ENCODE peak calls at places on chromosomes 5 and 9, in seven cellular contexts. G is RWPE1, V is GM13976, J is cardiac fibroblast, C is heart right ventricle, T is tibial nerve, O is nephron progenitor cell. N is an unnamed sample.

GRCh38 chr5:91419136-91419535 is 36.0 kb upstream of the ARRDC3 start:
- DNase-seq in C (no peak), V (no peak), O (no peak), T (no peak), G (no peak), J (no peak), N (no peak)

GRCh38 chr5:88606626-88607025 is 276.4 kb downstream of the MEF2C start:
- DNase-seq in O (no peak), G (no peak), C (no peak), T (no peak), V (no peak), J (no peak), N (no peak)

GRCh38 chr9:116073826-116074225 is 79.8 kb upstream of the PAPPA start:
- DNase-seq in V (no peak), T (no peak), G (no peak), C (no peak), J (peak; percentile 81), O (no peak), N (no peak)

GRCh38 chr9:120710110-120710981 is 3.9 kb downstream of the MEGF9 start:
- DNase-seq in T (no peak), C (no peak), V (no peak), J (peak; percentile 67), O (no peak), G (peak; percentile 82), N (no peak)

GRCh38 chr5:151115272-151115905 is 34.6 kb upstream of the TNIP1 start:
- DNase-seq in V (peak; percentile 68), T (peak; percentile 64), G (peak; percentile 87), C (peak; percentile 81), J (peak; percentile 70), O (peak; percentile 84), N (peak; percentile 69)

GRCh38 chr9:98357921-98358535 is 102.6 kb upstream of the TBC1D2 start:
- DNase-seq in G (no peak), O (no peak), J (peak; percentile 83), V (no peak), T (no peak), C (no peak), N (no peak)

GRCh38 chr5:75933489-75933888 is 149.7 kb upstream of the SV2C start:
- DNase-seq in C (no peak), J (no peak), V (no peak), O (no peak), G (no peak), T (no peak), N (no peak)

GRCh38 chr5:386432-387341 is 56.3 kb upstream of the EXOC3 start:
- DNase-seq in V (no peak), C (no peak), O (no peak), J (peak; percentile 26), T (no peak), G (peak; percentile 51), N (peak; percentile 1)

GRCh38 chr9:94639996-94640376 is 668 bp upstream of the FBP1 start:
- DNase-seq in C (no peak), J (no peak), G (no peak), O (no peak), T (no peak), V (no peak), N (no peak)

GRCh38 chr5:75707911-75708509 is 9.2 kb downstream of the POC5 start:
- DNase-seq in T (no peak), J (peak; percentile 18), C (no peak), V (no peak), G (no peak), O (no peak), N (no peak)

GRCh38 chr5:94791787-94792186 is 173.3 kb downstream of the SLF1 start:
- DNase-seq in O (no peak), G (no peak), C (peak; percentile 4), J (no peak), V (no peak), T (no peak), N (no peak)

GRCh38 chr9:72888032-72888431 is 64.8 kb downstream of the ALDH1A1 start:
- DNase-seq in G (no peak), C (no peak), O (no peak), T (no peak), V (no peak), J (no peak), N (no peak)

GRCh38 chr9:18549772-18550171 is 75.8 kb downstream of the ADAMTSL1 start:
- DNase-seq in G (no peak), C (no peak), T (no peak), V (no peak), J (no peak), O (no peak), N (no peak)

GRCh38 chr9:68625559-68625958 is 79.5 kb upstream of the PIP5K1B start:
- DNase-seq in O (no peak), J (no peak), C (no peak), G (no peak), V (no peak), T (no peak), N (no peak)

GRCh38 chr9:93513606-93514005 is 60.2 kb upstream of the FAM120AOS start:
- DNase-seq in T (no peak), G (no peak), C (no peak), J (no peak), V (no peak), O (no peak), N (no peak)

GRCh38 chr9:69822091-69822750 is 1.6 kb downstream of the CFAP95 start:
- DNase-seq in V (peak; percentile 22), G (no peak), O (no peak), T (no peak), J (peak; percentile 63), C (no peak), N (no peak)

GRCh38 chr9:88996046-88997005 is 5.1 kb downstream of the S1PR3 start:
- DNase-seq in J (no peak), C (no peak), V (no peak), O (no peak), G (no peak), T (no peak), N (no peak)

GRCh38 chr5:41871866-41872265 is 1.6 kb upstream of the OXCT1 start:
- DNase-seq in T (no peak), V (no peak), J (peak; percentile 79), G (no peak), C (no peak), O (no peak), N (no peak)

GRCh38 chr5:2582106-2582505 is 169.4 kb downstream of the IRX2 start:
- DNase-seq in T (no peak), J (no peak), C (no peak), O (no peak), G (no peak), V (no peak), N (no peak)

GRCh38 chr5:122517091-122517490 is 205.1 kb downstream of the SNCAIP start:
- DNase-seq in T (no peak), V (no peak), J (no peak), G (no peak), C (no peak), O (no peak), N (no peak)

GRCh38 chr5:122516432-122516743 is 204.4 kb downstream of the SNCAIP start:
- DNase-seq in V (no peak), G (no peak), J (no peak), C (no peak), O (no peak), T (no peak), N (no peak)

DNA sequence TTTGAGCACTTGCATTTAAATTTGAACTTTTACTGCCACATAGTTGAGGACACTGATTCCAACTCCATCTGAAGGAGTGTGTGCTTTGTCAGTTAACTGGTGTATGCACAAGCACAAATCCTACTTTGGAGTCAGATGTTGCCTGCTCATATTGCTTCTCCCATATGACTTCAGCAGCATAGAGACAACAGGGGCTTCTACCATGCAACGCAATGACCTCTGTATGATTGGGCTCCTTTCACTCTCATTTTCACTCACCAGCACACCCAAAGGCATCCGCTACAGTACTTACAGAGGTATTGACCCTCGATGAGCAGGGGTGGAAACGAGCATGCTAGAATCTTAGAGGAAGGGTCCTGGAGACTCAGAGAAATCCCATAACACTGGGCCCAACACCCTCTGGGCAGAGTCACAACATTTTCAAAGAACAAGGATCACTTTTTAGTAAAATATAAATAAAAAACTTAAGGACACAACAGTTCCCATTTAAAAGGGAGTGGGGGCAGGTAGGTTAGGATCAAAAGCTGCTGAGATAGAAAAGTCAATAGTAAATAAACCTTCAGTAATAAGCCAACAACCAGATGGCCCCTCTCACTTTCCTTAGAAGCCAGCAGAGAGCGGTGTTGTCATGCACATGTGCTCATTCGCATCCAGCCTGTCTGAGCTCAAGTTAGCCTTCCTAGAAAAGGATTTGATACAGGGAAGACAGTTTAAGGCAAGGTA is 203.8 kb downstream of the SNCAIP start:
- DNase-seq in G (peak; percentile 69), C (no peak), J (peak; percentile 85), V (peak; percentile 65), O (peak; percentile 45), T (no peak), N (peak; percentile 16)
- TF ChIP-seq CTCF in G (peak; percentile 16), C (peak; percentile 71), J (peak; percentile 81), V (peak; percentile 50), O (peak; percentile 79), T (peak; percentile 72), N (peak; percentile 87)

GRCh38 chr5:178590924-178591423 is 781 bp upstream of the COL23A1 start:
- DNase-seq in V (no peak), J (no peak), C (no peak), T (no peak), G (peak; percentile 82), O (no peak), N (no peak)
- TF ChIP-seq CTCF in V (no peak), J (no peak), C (no peak), T (no peak), G (peak; percentile 31), O (no peak), N (no peak)

GRCh38 chr9:125626187-125626586 is 80.8 kb downstream of the MAPKAP1 start:
- DNase-seq in T (no peak), C (no peak), V (no peak), O (no peak), J (no peak), G (no peak), N (no peak)

GRCh38 chr9:125632321-125633115 is 74.5 kb downstream of the MAPKAP1 start:
- DNase-seq in O (no peak), V (peak; percentile 60), C (no peak), J (peak; percentile 63), G (peak; percentile 73), T (no peak), N (no peak)

GRCh38 chr9:125631391-125632085 is 75.5 kb downstream of the MAPKAP1 start:
- DNase-seq in O (no peak), T (no peak), V (peak; percentile 61), J (peak; percentile 74), C (no peak), G (peak; percentile 26), N (no peak)

GRCh38 chr9:125630436-125630835 is 76.6 kb downstream of the MAPKAP1 start:
- DNase-seq in V (no peak), G (no peak), T (no peak), J (no peak), O (no peak), C (no peak), N (no peak)

DNA sequence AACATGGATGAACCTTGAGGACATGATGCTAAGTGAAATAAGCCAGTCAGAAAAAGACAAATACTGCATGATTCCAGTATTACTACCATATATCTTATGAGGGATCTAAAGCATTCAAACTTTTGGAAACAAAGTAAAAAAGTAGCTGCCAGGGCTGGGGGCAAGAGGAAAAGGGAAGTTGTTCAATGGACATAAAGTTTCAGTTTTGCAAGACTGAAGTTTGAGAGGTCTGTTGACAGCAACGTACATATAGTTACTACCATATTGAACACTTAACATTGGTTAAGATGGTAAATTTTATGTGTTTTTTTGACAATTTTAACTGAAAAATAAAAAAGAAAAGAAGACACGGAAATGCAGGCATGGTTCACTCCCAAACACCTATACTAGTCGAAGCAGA is 77.6 kb downstream of the MAPKAP1 start:
- DNase-seq in G (no peak), C (no peak), J (no peak), O (no peak), T (no peak), V (no peak), N (no peak)
- TF ChIP-seq CTCF in G (no peak), C (no peak), J (no peak), O (no peak), T (no peak), V (no peak), N (no peak)

GRCh38 chr9:84238652-84239051 is 101.9 kb downstream of the SLC28A3 start:
- DNase-seq in G (no peak), V (no peak), C (no peak), T (no peak), O (no peak), J (peak; percentile 27), N (no peak)
- TF ChIP-seq CTCF in G (no peak), V (no peak), C (no peak), T (no peak), O (no peak), J (peak; percentile 27), N (peak; percentile 8)

N was measured in progenitor cell of endocrine pancreas.